ENCODE peak calls at places on chromosome 19, in seven cellular contexts. One of them, this sample, is unnamed.

GRCh38 chr19:392375-392970 is 16.5 kb downstream of the C2CD4C start:
- DNase-seq in SW480: no peak
- DNase-seq in AG04450: no peak
- DNase-seq in AG09309: no peak
- DNase-seq in NCI-H2029: no peak
- DNase-seq in stimulated activated CD8-positive, alpha-beta memory T cell treated with anti-CD3 and anti-CD28 coated beads, Interleukin-15, amount 100 ng/mL, for 4 hours: no peak
- DNase-seq in HFFc6: no peak
- DNase-seq in this sample: no peak

GRCh38 chr19:14198384-14199376 is 7.3 kb downstream of the ADGRL1 start:
- DNase-seq in HFFc6: no peak
- DNase-seq in NCI-H2029: no peak
- DNase-seq in AG09309: no peak
- DNase-seq in SW480: no peak
- DNase-seq in stimulated activated CD8-positive, alpha-beta memory T cell treated with anti-CD3 and anti-CD28 coated beads, Interleukin-15, amount 100 ng/mL, for 4 hours: no peak
- DNase-seq in AG04450: no peak
- DNase-seq in this sample: no peak

GRCh38 chr19:28864024-28864503 is 348.9 kb downstream of the UQCRFS1 start:
- DNase-seq in AG09309: no peak
- DNase-seq in stimulated activated CD8-positive, alpha-beta memory T cell treated with anti-CD3 and anti-CD28 coated beads, Interleukin-15, amount 100 ng/mL, for 4 hours: no peak
- DNase-seq in HFFc6: no peak
- DNase-seq in NCI-H2029: peak
- DNase-seq in SW480: no peak
- DNase-seq in AG04450: no peak
- DNase-seq in this sample: no peak

GRCh38 chr19:7730286-7731217 is 1.4 kb downstream of the CLEC4G start:
- DNase-seq in AG09309: no peak
- DNase-seq in NCI-H2029: no peak
- DNase-seq in HFFc6: no peak
- DNase-seq in stimulated activated CD8-positive, alpha-beta memory T cell treated with anti-CD3 and anti-CD28 coated beads, Interleukin-15, amount 100 ng/mL, for 4 hours: no peak
- DNase-seq in SW480: no peak
- DNase-seq in AG04450: no peak
- DNase-seq in this sample: no peak

GRCh38 chr19:2922987-2923386 is 21.8 kb downstream of the ZNF77 start:
- DNase-seq in AG09309: no peak
- DNase-seq in NCI-H2029: peak
- DNase-seq in AG04450: no peak
- DNase-seq in stimulated activated CD8-positive, alpha-beta memory T cell treated with anti-CD3 and anti-CD28 coated beads, Interleukin-15, amount 100 ng/mL, for 4 hours: no peak
- DNase-seq in SW480: no peak
- DNase-seq in HFFc6: peak
- DNase-seq in this sample: no peak

GRCh38 chr19:3833578-3834348 is 35.1 kb downstream of the ZFR2 start:
- DNase-seq in SW480: no peak
- DNase-seq in HFFc6: no peak
- DNase-seq in AG09309: no peak
- DNase-seq in stimulated activated CD8-positive, alpha-beta memory T cell treated with anti-CD3 and anti-CD28 coated beads, Interleukin-15, amount 100 ng/mL, for 4 hours: no peak
- DNase-seq in AG04450: no peak
- DNase-seq in NCI-H2029: no peak
- DNase-seq in this sample: no peak

GRCh38 chr19:35501684-35502083 is 11.4 kb upstream of the KRTDAP start:
- DNase-seq in SW480: no peak
- DNase-seq in AG09309: no peak
- DNase-seq in HFFc6: no peak
- DNase-seq in NCI-H2029: no peak
- DNase-seq in stimulated activated CD8-positive, alpha-beta memory T cell treated with anti-CD3 and anti-CD28 coated beads, Interleukin-15, amount 100 ng/mL, for 4 hours: no peak
- DNase-seq in AG04450: no peak
- DNase-seq in this sample: no peak

GRCh38 chr19:39133431-39134270 is 8.1 kb downstream of the PAK4 start:
- DNase-seq in NCI-H2029: no peak
- DNase-seq in AG04450: no peak
- DNase-seq in HFFc6: no peak
- DNase-seq in AG09309: no peak
- DNase-seq in stimulated activated CD8-positive, alpha-beta memory T cell treated with anti-CD3 and anti-CD28 coated beads, Interleukin-15, amount 100 ng/mL, for 4 hours: no peak
- DNase-seq in SW480: no peak
- DNase-seq in this sample: no peak

GRCh38 chr19:38658462-38659306 is 11.2 kb downstream of the ACTN4 start:
- DNase-seq in stimulated activated CD8-positive, alpha-beta memory T cell treated with anti-CD3 and anti-CD28 coated beads, Interleukin-15, amount 100 ng/mL, for 4 hours: no peak
- DNase-seq in SW480: peak
- DNase-seq in NCI-H2029: peak
- DNase-seq in AG04450: peak
- DNase-seq in HFFc6: peak
- DNase-seq in AG09309: peak
- DNase-seq in this sample: peak

GRCh38 chr19:18649371-18650047 is 12.7 kb downstream of the KLHL26 start:
- DNase-seq in AG09309: no peak
- DNase-seq in stimulated activated CD8-positive, alpha-beta memory T cell treated with anti-CD3 and anti-CD28 coated beads, Interleukin-15, amount 100 ng/mL, for 4 hours: no peak
- DNase-seq in NCI-H2029: no peak
- DNase-seq in SW480: peak
- DNase-seq in HFFc6: no peak
- DNase-seq in AG04450: no peak
- DNase-seq in this sample: no peak

GRCh38 chr19:571127-571974 is 1.0 kb upstream of the BSG start:
- DNase-seq in HFFc6: peak
- DNase-seq in SW480: peak
- DNase-seq in AG09309: no peak
- DNase-seq in stimulated activated CD8-positive, alpha-beta memory T cell treated with anti-CD3 and anti-CD28 coated beads, Interleukin-15, amount 100 ng/mL, for 4 hours: peak
- DNase-seq in NCI-H2029: peak
- DNase-seq in AG04450: no peak
- DNase-seq in this sample: no peak

GRCh38 chr19:38908854-38909253 is 3.1 kb downstream of the CCER2 start:
- DNase-seq in HFFc6: no peak
- DNase-seq in stimulated activated CD8-positive, alpha-beta memory T cell treated with anti-CD3 and anti-CD28 coated beads, Interleukin-15, amount 100 ng/mL, for 4 hours: no peak
- DNase-seq in SW480: no peak
- DNase-seq in AG09309: no peak
- DNase-seq in AG04450: no peak
- DNase-seq in NCI-H2029: no peak
- DNase-seq in this sample: no peak

GRCh38 chr19:35066121-35066520 is 24.6 kb downstream of the HPN start:
- DNase-seq in AG09309: no peak
- DNase-seq in NCI-H2029: no peak
- DNase-seq in AG04450: no peak
- DNase-seq in stimulated activated CD8-positive, alpha-beta memory T cell treated with anti-CD3 and anti-CD28 coated beads, Interleukin-15, amount 100 ng/mL, for 4 hours: no peak
- DNase-seq in SW480: no peak
- DNase-seq in HFFc6: no peak
- DNase-seq in this sample: no peak

GRCh38 chr19:38211206-38211605 is 12.8 kb downstream of the DPF1 start:
- DNase-seq in AG09309: no peak
- DNase-seq in stimulated activated CD8-positive, alpha-beta memory T cell treated with anti-CD3 and anti-CD28 coated beads, Interleukin-15, amount 100 ng/mL, for 4 hours: no peak
- DNase-seq in NCI-H2029: no peak
- DNase-seq in SW480: no peak
- DNase-seq in AG04450: no peak
- DNase-seq in HFFc6: no peak
- DNase-seq in this sample: no peak

GRCh38 chr19:54440641-54441040 is 8.4 kb upstream of the LENG8 start:
- DNase-seq in AG09309: no peak
- DNase-seq in AG04450: no peak
- DNase-seq in stimulated activated CD8-positive, alpha-beta memory T cell treated with anti-CD3 and anti-CD28 coated beads, Interleukin-15, amount 100 ng/mL, for 4 hours: no peak
- DNase-seq in NCI-H2029: no peak
- DNase-seq in HFFc6: no peak
- DNase-seq in SW480: no peak
- DNase-seq in this sample: no peak

GRCh38 chr19:48741222-48741999 is 1.0 kb upstream of the RASIP1 start:
- DNase-seq in AG04450: no peak
- DNase-seq in HFFc6: no peak
- DNase-seq in stimulated activated CD8-positive, alpha-beta memory T cell treated with anti-CD3 and anti-CD28 coated beads, Interleukin-15, amount 100 ng/mL, for 4 hours: no peak
- DNase-seq in AG09309: no peak
- DNase-seq in NCI-H2029: no peak
- DNase-seq in SW480: peak
- DNase-seq in this sample: no peak

GRCh38 chr19:40461669-40462221 is 3.8 kb downstream of the BLVRB start:
- DNase-seq in HFFc6: no peak
- DNase-seq in SW480: no peak
- DNase-seq in NCI-H2029: no peak
- DNase-seq in AG04450: no peak
- DNase-seq in stimulated activated CD8-positive, alpha-beta memory T cell treated with anti-CD3 and anti-CD28 coated beads, Interleukin-15, amount 100 ng/mL, for 4 hours: no peak
- DNase-seq in AG09309: no peak
- DNase-seq in this sample: no peak

GRCh38 chr19:21047712-21048111 is 27.3 kb downstream of the ZNF430 start:
- DNase-seq in AG04450: no peak
- DNase-seq in NCI-H2029: no peak
- DNase-seq in stimulated activated CD8-positive, alpha-beta memory T cell treated with anti-CD3 and anti-CD28 coated beads, Interleukin-15, amount 100 ng/mL, for 4 hours: no peak
- DNase-seq in AG09309: no peak
- DNase-seq in SW480: no peak
- DNase-seq in HFFc6: no peak
- DNase-seq in this sample: no peak

GRCh38 chr19:289651-290538 is 1.3 kb downstream of the PLPP2 start:
- DNase-seq in NCI-H2029: peak
- DNase-seq in SW480: peak
- DNase-seq in HFFc6: peak
- DNase-seq in AG04450: no peak
- DNase-seq in stimulated activated CD8-positive, alpha-beta memory T cell treated with anti-CD3 and anti-CD28 coated beads, Interleukin-15, amount 100 ng/mL, for 4 hours: no peak
- DNase-seq in AG09309: no peak
- DNase-seq in this sample: no peak

GRCh38 chr19:6767357-6768235 is at the start of gene SH2D3A:
- DNase-seq in stimulated activated CD8-positive, alpha-beta memory T cell treated with anti-CD3 and anti-CD28 coated beads, Interleukin-15, amount 100 ng/mL, for 4 hours: peak
- DNase-seq in NCI-H2029: peak
- DNase-seq in HFFc6: no peak
- DNase-seq in AG04450: no peak
- DNase-seq in SW480: peak
- DNase-seq in AG09309: no peak
- DNase-seq in this sample: peak

GRCh38 chr19:41302624-41303351 is 7.2 kb upstream of the CCDC97 start:
- DNase-seq in stimulated activated CD8-positive, alpha-beta memory T cell treated with anti-CD3 and anti-CD28 coated beads, Interleukin-15, amount 100 ng/mL, for 4 hours: peak
- DNase-seq in SW480: no peak
- DNase-seq in AG09309: no peak
- DNase-seq in NCI-H2029: no peak
- DNase-seq in HFFc6: no peak
- DNase-seq in AG04450: no peak
- DNase-seq in this sample: no peak

GRCh38 chr19:49887653-49888477 is 8.8 kb downstream of the IL4I1 start:
- DNase-seq in HFFc6: no peak
- DNase-seq in AG09309: no peak
- DNase-seq in NCI-H2029: peak
- DNase-seq in SW480: no peak
- DNase-seq in stimulated activated CD8-positive, alpha-beta memory T cell treated with anti-CD3 and anti-CD28 coated beads, Interleukin-15, amount 100 ng/mL, for 4 hours: no peak
- DNase-seq in AG04450: no peak
- DNase-seq in this sample: no peak

GRCh38 chr19:13864223-13864512 is 12.8 kb upstream of the NANOS3 start:
- DNase-seq in SW480: no peak
- DNase-seq in AG09309: no peak
- DNase-seq in stimulated activated CD8-positive, alpha-beta memory T cell treated with anti-CD3 and anti-CD28 coated beads, Interleukin-15, amount 100 ng/mL, for 4 hours: no peak
- DNase-seq in AG04450: no peak
- DNase-seq in NCI-H2029: no peak
- DNase-seq in HFFc6: no peak
- DNase-seq in this sample: no peak

GRCh38 chr19:54229146-54229545 is 6.3 kb upstream of the LILRB3 start:
- DNase-seq in SW480: no peak
- DNase-seq in NCI-H2029: no peak
- DNase-seq in stimulated activated CD8-positive, alpha-beta memory T cell treated with anti-CD3 and anti-CD28 coated beads, Interleukin-15, amount 100 ng/mL, for 4 hours: no peak
- DNase-seq in AG04450: no peak
- DNase-seq in AG09309: no peak
- DNase-seq in HFFc6: no peak
- DNase-seq in this sample: no peak

GRCh38 chr19:6519289-6519688 is 11.5 kb upstream of the TNFSF9 start:
- DNase-seq in AG04450: no peak
- DNase-seq in HFFc6: peak
- DNase-seq in AG09309: peak
- DNase-seq in stimulated activated CD8-positive, alpha-beta memory T cell treated with anti-CD3 and anti-CD28 coated beads, Interleukin-15, amount 100 ng/mL, for 4 hours: no peak
- DNase-seq in NCI-H2029: no peak
- DNase-seq in SW480: no peak
- DNase-seq in this sample: no peak

GRCh38 chr19:5108866-5109265 is 140.0 kb downstream of the KDM4B start:
- DNase-seq in SW480: no peak
- DNase-seq in stimulated activated CD8-positive, alpha-beta memory T cell treated with anti-CD3 and anti-CD28 coated beads, Interleukin-15, amount 100 ng/mL, for 4 hours: no peak
- DNase-seq in NCI-H2029: no peak
- DNase-seq in HFFc6: no peak
- DNase-seq in AG09309: no peak
- DNase-seq in AG04450: no peak
- DNase-seq in this sample: no peak

GRCh38 chr19:32917612-32917996 is 48.0 kb upstream of the SLC7A9 start:
- DNase-seq in NCI-H2029: no peak
- DNase-seq in stimulated activated CD8-positive, alpha-beta memory T cell treated with anti-CD3 and anti-CD28 coated beads, Interleukin-15, amount 100 ng/mL, for 4 hours: no peak
- DNase-seq in HFFc6: no peak
- DNase-seq in AG09309: no peak
- DNase-seq in AG04450: no peak
- DNase-seq in SW480: no peak
- DNase-seq in this sample: no peak

GRCh38 chr19:13610042-13610691 is 103.9 kb upstream of the CACNA1A start:
- DNase-seq in stimulated activated CD8-positive, alpha-beta memory T cell treated with anti-CD3 and anti-CD28 coated beads, Interleukin-15, amount 100 ng/mL, for 4 hours: no peak
- DNase-seq in NCI-H2029: peak
- DNase-seq in AG09309: no peak
- DNase-seq in HFFc6: no peak
- DNase-seq in SW480: peak
- DNase-seq in AG04450: no peak
- DNase-seq in this sample: no peak

GRCh38 chr19:14985133-14985532 is 5.5 kb upstream of the SLC1A6 start:
- DNase-seq in AG09309: no peak
- DNase-seq in SW480: no peak
- DNase-seq in HFFc6: no peak
- DNase-seq in NCI-H2029: no peak
- DNase-seq in AG04450: no peak
- DNase-seq in stimulated activated CD8-positive, alpha-beta memory T cell treated with anti-CD3 and anti-CD28 coated beads, Interleukin-15, amount 100 ng/mL, for 4 hours: no peak
- DNase-seq in this sample: no peak

GRCh38 chr19:45885556-45886426 is at the start of gene IRF2BP1:
- DNase-seq in stimulated activated CD8-positive, alpha-beta memory T cell treated with anti-CD3 and anti-CD28 coated beads, Interleukin-15, amount 100 ng/mL, for 4 hours: peak
- DNase-seq in AG04450: peak
- DNase-seq in AG09309: peak
- DNase-seq in NCI-H2029: peak
- DNase-seq in HFFc6: peak
- DNase-seq in SW480: peak
- DNase-seq in this sample: peak

GRCh38 chr19:5743640-5744039 is 23.2 kb downstream of the CATSPERD start:
- DNase-seq in stimulated activated CD8-positive, alpha-beta memory T cell treated with anti-CD3 and anti-CD28 coated beads, Interleukin-15, amount 100 ng/mL, for 4 hours: no peak
- DNase-seq in AG04450: no peak
- DNase-seq in AG09309: no peak
- DNase-seq in HFFc6: peak
- DNase-seq in SW480: no peak
- DNase-seq in NCI-H2029: no peak
- DNase-seq in this sample: no peak

GRCh38 chr19:8684001-8684902 is 14.3 kb downstream of the ACTL9 start:
- DNase-seq in SW480: no peak
- DNase-seq in AG09309: no peak
- DNase-seq in NCI-H2029: no peak
- DNase-seq in stimulated activated CD8-positive, alpha-beta memory T cell treated with anti-CD3 and anti-CD28 coated beads, Interleukin-15, amount 100 ng/mL, for 4 hours: no peak
- DNase-seq in HFFc6: no peak
- DNase-seq in AG04450: no peak
- DNase-seq in this sample: no peak

GRCh38 chr19:41591951-41592562 is 16.1 kb downstream of the CEACAM21 start:
- DNase-seq in AG04450: no peak
- DNase-seq in stimulated activated CD8-positive, alpha-beta memory T cell treated with anti-CD3 and anti-CD28 coated beads, Interleukin-15, amount 100 ng/mL, for 4 hours: no peak
- DNase-seq in HFFc6: no peak
- DNase-seq in NCI-H2029: no peak
- DNase-seq in AG09309: no peak
- DNase-seq in SW480: no peak
- DNase-seq in this sample: no peak

GRCh38 chr19:11138659-11139526 is 16.7 kb downstream of the SPC24 start:
- DNase-seq in SW480: peak
- DNase-seq in stimulated activated CD8-positive, alpha-beta memory T cell treated with anti-CD3 and anti-CD28 coated beads, Interleukin-15, amount 100 ng/mL, for 4 hours: no peak
- DNase-seq in AG09309: peak
- DNase-seq in NCI-H2029: no peak
- DNase-seq in AG04450: no peak
- DNase-seq in HFFc6: peak
- DNase-seq in this sample: peak

GRCh38 chr19:12194827-12195500 is 32.1 kb downstream of the ZNF136 start:
- DNase-seq in SW480: no peak
- DNase-seq in NCI-H2029: peak
- DNase-seq in AG04450: peak
- DNase-seq in AG09309: no peak
- DNase-seq in HFFc6: no peak
- DNase-seq in stimulated activated CD8-positive, alpha-beta memory T cell treated with anti-CD3 and anti-CD28 coated beads, Interleukin-15, amount 100 ng/mL, for 4 hours: peak
- DNase-seq in this sample: no peak

GRCh38 chr19:4149518-4150288 is 3.7 kb upstream of the CREB3L3 start:
- DNase-seq in stimulated activated CD8-positive, alpha-beta memory T cell treated with anti-CD3 and anti-CD28 coated beads, Interleukin-15, amount 100 ng/mL, for 4 hours: no peak
- DNase-seq in AG04450: no peak
- DNase-seq in SW480: no peak
- DNase-seq in NCI-H2029: peak
- DNase-seq in AG09309: no peak
- DNase-seq in HFFc6: no peak
- DNase-seq in this sample: no peak

GRCh38 chr19:9991425-9992191 is 18.7 kb downstream of the COL5A3 start:
- DNase-seq in AG09309: no peak
- DNase-seq in stimulated activated CD8-positive, alpha-beta memory T cell treated with anti-CD3 and anti-CD28 coated beads, Interleukin-15, amount 100 ng/mL, for 4 hours: no peak
- DNase-seq in AG04450: no peak
- DNase-seq in HFFc6: no peak
- DNase-seq in SW480: no peak
- DNase-seq in NCI-H2029: no peak
- DNase-seq in this sample: no peak

GRCh38 chr19:15248648-15249559 is 16.7 kb upstream of the EPHX3 start:
- DNase-seq in stimulated activated CD8-positive, alpha-beta memory T cell treated with anti-CD3 and anti-CD28 coated beads, Interleukin-15, amount 100 ng/mL, for 4 hours: no peak
- DNase-seq in HFFc6: peak
- DNase-seq in SW480: peak
- DNase-seq in AG09309: peak
- DNase-seq in NCI-H2029: no peak
- DNase-seq in AG04450: peak
- DNase-seq in this sample: peak